ENCODE peak calls at places on chromosomes 6 and 20, in seven cellular contexts. K, S, R, A, W, J and Q are unnamed samples.

GRCh38 chr6:140867336-140867735 is 1265.4 kb upstream of the GJE1 start:
- DNase-seq in K (no peak), S (peak; percentile 15), R (no peak), A (no peak), W (no peak), J (no peak), Q (no peak)

GRCh38 chr6:104843196-104843595 is 16.5 kb downstream of the HACE1 start:
- DNase-seq in K (no peak), S (no peak), R (no peak), A (no peak), W (no peak), J (no peak), Q (no peak)

GRCh38 chr20:8940311-8940710 is 128.6 kb upstream of the PLCB4 start:
- DNase-seq in K (no peak), S (no peak), R (no peak), A (no peak), W (no peak), J (no peak), Q (no peak)

GRCh38 chr6:73798592-73798991 is 102.6 kb downstream of the CD109 start:
- DNase-seq in K (peak; percentile 57), S (peak; percentile 50), R (peak; percentile 6), A (no peak), W (peak; percentile 99), J (peak; percentile 76), Q (peak; percentile 87)

GRCh38 chr6:24534329-24534728 is 39.6 kb downstream of the ALDH5A1 start:
- DNase-seq in K (no peak), S (no peak), R (no peak), A (no peak), W (no peak), J (no peak), Q (no peak)

GRCh38 chr6:7166410-7167293 is 58.9 kb downstream of the RREB1 start:
- DNase-seq in K (no peak), S (no peak), R (no peak), A (no peak), W (peak; percentile 87), J (no peak), Q (no peak)

GRCh38 chr6:121791396-121792315 is 356.2 kb downstream of the GJA1 start:
- DNase-seq in K (peak; percentile 4), S (no peak), R (no peak), A (no peak), W (no peak), J (no peak), Q (no peak)

GRCh38 chr6:46748940-46749503 is 2.3 kb downstream of the ANKRD66 start:
- DNase-seq in K (no peak), S (no peak), R (no peak), A (no peak), W (no peak), J (no peak), Q (no peak)

GRCh38 chr6:157800420-157801237 is 22.4 kb upstream of the SNX9 start:
- DNase-seq in K (no peak), S (no peak), R (no peak), A (no peak), W (peak; percentile 86), J (no peak), Q (peak; percentile 56)

GRCh38 chr6:30443657-30444450 is 45.5 kb upstream of the HLA-E start:
- DNase-seq in K (no peak), S (no peak), R (no peak), A (no peak), W (peak; percentile 14), J (no peak), Q (no peak)

GRCh38 chr6:51045548-51045947 is 226.9 kb downstream of the TFAP2B start:
- DNase-seq in K (no peak), S (no peak), R (no peak), A (no peak), W (no peak), J (no peak), Q (peak; percentile 78)

GRCh38 chr6:75693534-75693933 is 55.5 kb upstream of the MYO6 start:
- DNase-seq in K (peak; percentile 28), S (peak; percentile 24), R (no peak), A (no peak), W (peak; percentile 62), J (no peak), Q (no peak)

GRCh38 chr6:31862344-31863235 is at the start of gene NEU1:
- DNase-seq in K (peak; percentile 100), S (peak; percentile 100), R (peak; percentile 100), A (peak; percentile 99), W (peak; percentile 100), J (peak; percentile 100), Q (peak; percentile 99)

DNA sequence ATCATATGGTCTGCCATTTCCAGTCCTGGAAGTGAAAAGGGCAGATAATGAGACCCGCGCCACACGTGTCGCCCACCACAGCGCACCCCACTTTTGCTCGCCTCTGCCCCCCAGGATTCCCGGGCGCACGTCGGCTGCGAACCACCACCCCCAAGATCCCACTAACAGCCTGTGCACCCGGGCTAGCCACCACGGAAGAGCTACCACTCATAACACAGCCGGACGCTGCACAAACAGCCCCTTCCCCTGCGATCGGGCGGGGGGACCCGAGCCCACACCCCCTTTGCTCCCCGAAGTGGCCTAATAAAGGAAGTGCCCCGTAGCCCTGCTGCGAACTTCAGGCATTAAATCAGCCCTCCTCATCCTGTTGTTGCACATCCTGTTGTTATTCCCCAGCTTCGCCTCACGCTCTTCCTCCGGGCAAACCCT is 506 bp downstream of the CITED2 start:
- DNase-seq in K (no peak), S (no peak), R (no peak), A (no peak), W (no peak), J (no peak), Q (no peak)
- H3K4me1 ChIP-seq in K (peaks cover 48% of the 10 kb centered on the region), S (peaks cover 25% of the 10 kb centered on the region), R (peaks cover 56% of the 10 kb centered on the region), A (peaks cover 67% of the 10 kb centered on the region), W (peaks cover 13% of the 10 kb centered on the region), J (peaks cover 58% of the 10 kb centered on the region), Q (peaks cover 7% of the 10 kb centered on the region)

GRCh38 chr6:52904562-52905279 is 4.8 kb downstream of the GSTA3 start:
- DNase-seq in K (peak; percentile 29), S (peak; percentile 27), R (no peak), A (no peak), W (no peak), J (no peak), Q (no peak)
- TF ChIP-seq CTCF in K (peak; percentile 18), S (peak; percentile 51), R (peak; percentile 43), A (no peak), W (peak; percentile 20), J (peak; percentile 34), Q (peak; percentile 47)

DNA sequence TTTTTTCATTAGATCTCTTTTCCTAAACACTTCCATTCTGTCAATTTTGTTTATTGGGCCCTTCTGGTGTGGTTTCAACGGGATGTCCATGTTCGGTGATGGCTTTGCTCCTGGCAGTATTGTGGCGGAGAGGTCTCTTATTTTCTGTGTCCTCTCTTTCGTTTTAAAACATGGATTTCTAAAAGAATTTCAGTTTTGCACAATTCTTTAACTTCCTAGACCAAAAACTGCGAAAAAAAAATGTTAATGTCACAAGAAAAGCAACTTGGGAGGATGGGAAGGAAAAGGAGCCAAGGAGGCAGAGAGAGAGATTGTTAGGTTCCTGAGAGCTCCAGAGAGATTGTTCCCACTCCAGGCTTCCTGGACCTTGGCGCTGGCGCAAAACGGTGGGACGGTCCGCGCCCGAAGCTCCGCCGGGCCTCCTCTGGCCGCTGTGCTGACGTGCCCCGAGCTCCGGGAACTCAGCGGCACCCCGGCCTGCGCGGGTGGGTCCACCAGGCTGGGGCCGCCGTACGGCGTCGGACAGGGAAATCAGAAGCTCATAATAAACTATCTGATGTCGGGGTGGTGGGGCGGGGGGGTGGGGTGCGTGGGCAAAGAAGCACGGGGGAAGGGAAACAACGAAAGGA is 887 bp upstream of the OLIG3 start:
- DNase-seq in K (no peak), S (no peak), R (no peak), A (no peak), W (no peak), J (no peak), Q (no peak)
- H3K27ac ChIP-seq in K (no peak overlapping the region), S (no peak overlapping the region), R (no peak overlapping the region), A (no peak overlapping the region), W (no peak overlapping the region), J (no peak overlapping the region), Q (no peak overlapping the region)

GRCh38 chr6:16764188-16764950 is 3.1 kb upstream of the ATXN1 start:
- DNase-seq in K (peak; percentile 59), S (peak; percentile 73), R (no peak), A (no peak), W (peak; percentile 76), J (no peak), Q (no peak)
- H3K4me1 ChIP-seq in K (peaks cover 57% of the 10 kb centered on the region), S (peaks cover 34% of the 10 kb centered on the region), R (peaks cover 80% of the 10 kb centered on the region), A (peaks cover 73% of the 10 kb centered on the region), W (peaks cover 18% of the 10 kb centered on the region), J (peaks cover 63% of the 10 kb centered on the region), Q (peaks cover 36% of the 10 kb centered on the region)

DNA sequence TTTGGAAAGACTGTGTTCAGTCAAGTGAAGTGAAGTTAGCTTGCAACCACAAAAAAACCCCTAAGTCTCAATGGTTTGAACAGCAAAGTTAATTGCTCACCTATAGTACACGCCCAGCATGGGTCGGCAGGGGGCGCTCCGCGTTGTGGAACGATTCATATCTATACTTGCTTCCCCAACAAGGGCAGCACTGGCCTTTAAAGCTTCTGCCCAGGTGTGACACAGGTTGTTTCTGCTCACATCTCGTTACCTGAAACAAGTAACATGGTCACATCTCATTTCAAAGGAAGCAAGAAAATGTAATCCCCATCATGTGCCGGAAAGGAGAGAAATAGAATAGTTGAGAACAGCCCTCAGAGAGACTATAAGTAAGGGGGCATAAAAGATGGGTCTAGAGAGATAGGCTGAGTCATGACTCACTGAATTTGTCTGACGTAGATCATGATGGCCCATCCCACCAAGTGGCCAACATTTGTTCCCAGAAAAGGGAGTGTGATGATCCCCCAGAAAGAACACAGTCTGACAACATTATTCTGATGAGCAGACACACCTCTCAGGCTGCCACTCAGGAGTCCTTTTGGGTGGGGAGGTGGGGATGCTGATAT is 29.0 kb downstream of the HNF4A start:
- DNase-seq in K (peak; percentile 86), S (peak; percentile 75), R (peak; percentile 54), A (peak; percentile 77), W (peak; percentile 38), J (peak; percentile 60), Q (no peak)
- TF ChIP-seq CTCF in K (peak; percentile 91), S (peak; percentile 98), R (peak; percentile 95), A (peak; percentile 87), W (peak; percentile 74), J (peak; percentile 95), Q (peak; percentile 90)

GRCh38 chr20:52744441-52744840 is 227.7 kb upstream of the TSHZ2 start:
- DNase-seq in K (no peak), S (no peak), R (no peak), A (no peak), W (no peak), J (no peak), Q (peak; percentile 63)
- H3K27ac ChIP-seq in K (no peak overlapping the region), S (no peak overlapping the region), R (no peak overlapping the region), A (no peak overlapping the region), W (no peak overlapping the region), J (no peak overlapping the region), Q (no peak overlapping the region)